ENCODE peak calls at places on chromosome 1, in five cellular contexts. One of them, this sample, is unnamed.

GRCh38 chr1:27604579-27605299 is 795 bp upstream of the AHDC1 start:
- DNase-seq in cardiac muscle cell: peak; percentile 29
- DNase-seq in HCT116: no peak
- DNase-seq in A549: no peak
- DNase-seq in CD4-positive, CD25-positive, alpha-beta regulatory T cell: no peak
- DNase-seq in this sample: no peak

GRCh38 chr1:116847688-116848531 is 61.8 kb upstream of the PTGFRN start:
- DNase-seq in HCT116: no peak
- DNase-seq in cardiac muscle cell: no peak
- DNase-seq in A549: no peak
- DNase-seq in CD4-positive, CD25-positive, alpha-beta regulatory T cell: peak; percentile 77
- DNase-seq in this sample: no peak

GRCh38 chr1:225651376-225651871 is 1.5 kb downstream of the ENAH start:
- DNase-seq in CD4-positive, CD25-positive, alpha-beta regulatory T cell: no peak
- DNase-seq in HCT116: no peak
- DNase-seq in cardiac muscle cell: no peak
- DNase-seq in A549: no peak
- DNase-seq in this sample: peak; percentile 68

GRCh38 chr1:102434421-102434820 is 437.7 kb upstream of the OLFM3 start:
- DNase-seq in cardiac muscle cell: peak; percentile 54
- DNase-seq in CD4-positive, CD25-positive, alpha-beta regulatory T cell: peak; percentile 15
- DNase-seq in A549: no peak
- DNase-seq in HCT116: peak; percentile 10
- DNase-seq in this sample: no peak

GRCh38 chr1:167839009-167839408 is 74.9 kb downstream of the ADCY10 start:
- DNase-seq in cardiac muscle cell: no peak
- DNase-seq in A549: no peak
- DNase-seq in CD4-positive, CD25-positive, alpha-beta regulatory T cell: no peak
- DNase-seq in HCT116: no peak
- DNase-seq in this sample: no peak

GRCh38 chr1:1308756-1309524 is 543 bp downstream of the PUSL1 start:
- DNase-seq in A549: no peak
- DNase-seq in CD4-positive, CD25-positive, alpha-beta regulatory T cell: no peak
- DNase-seq in HCT116: no peak
- DNase-seq in cardiac muscle cell: no peak
- DNase-seq in this sample: peak; percentile 76

GRCh38 chr1:17419626-17420328 is 19.7 kb downstream of the RCC2 start:
- DNase-seq in HCT116: no peak
- DNase-seq in A549: peak; percentile 67
- DNase-seq in CD4-positive, CD25-positive, alpha-beta regulatory T cell: peak; percentile 44
- DNase-seq in cardiac muscle cell: peak; percentile 84
- DNase-seq in this sample: no peak

GRCh38 chr1:152752225-152752624 is 5.6 kb upstream of the KPRP start:
- DNase-seq in cardiac muscle cell: no peak
- DNase-seq in HCT116: no peak
- DNase-seq in A549: no peak
- DNase-seq in CD4-positive, CD25-positive, alpha-beta regulatory T cell: no peak
- DNase-seq in this sample: peak; percentile 84

GRCh38 chr1:224541901-224542610 is 74.1 kb upstream of the CNIH3 start:
- DNase-seq in cardiac muscle cell: no peak
- DNase-seq in A549: no peak
- DNase-seq in HCT116: no peak
- DNase-seq in CD4-positive, CD25-positive, alpha-beta regulatory T cell: no peak
- DNase-seq in this sample: peak; percentile 78

GRCh38 chr1:77832889-77833288 is 53.4 kb downstream of the MIGA1 start:
- DNase-seq in A549: no peak
- DNase-seq in HCT116: no peak
- DNase-seq in cardiac muscle cell: no peak
- DNase-seq in CD4-positive, CD25-positive, alpha-beta regulatory T cell: no peak
- DNase-seq in this sample: no peak

GRCh38 chr1:77831976-77832695 is 52.7 kb downstream of the MIGA1 start:
- DNase-seq in CD4-positive, CD25-positive, alpha-beta regulatory T cell: no peak
- DNase-seq in cardiac muscle cell: no peak
- DNase-seq in HCT116: no peak
- DNase-seq in A549: no peak
- DNase-seq in this sample: no peak

GRCh38 chr1:77831566-77831965 is 52.1 kb downstream of the MIGA1 start:
- DNase-seq in A549: no peak
- DNase-seq in cardiac muscle cell: no peak
- DNase-seq in CD4-positive, CD25-positive, alpha-beta regulatory T cell: no peak
- DNase-seq in HCT116: no peak
- DNase-seq in this sample: no peak

GRCh38 chr1:77834771-77835334 is 53.6 kb upstream of the NEXN start:
- DNase-seq in HCT116: no peak
- DNase-seq in CD4-positive, CD25-positive, alpha-beta regulatory T cell: no peak
- DNase-seq in A549: no peak
- DNase-seq in cardiac muscle cell: peak; percentile 59
- DNase-seq in this sample: no peak

GRCh38 chr1:77833521-77834100 is 54.2 kb downstream of the MIGA1 start:
- DNase-seq in CD4-positive, CD25-positive, alpha-beta regulatory T cell: no peak
- DNase-seq in cardiac muscle cell: no peak
- DNase-seq in HCT116: no peak
- DNase-seq in A549: no peak
- DNase-seq in this sample: no peak
- H3K27ac ChIP-seq in CD4-positive, CD25-positive, alpha-beta regulatory T cell: no peak overlapping the region
- H3K27ac ChIP-seq in cardiac muscle cell: peak overlapping the region; percentile 98
- H3K27ac ChIP-seq in HCT116: no peak overlapping the region
- H3K27ac ChIP-seq in A549: peak overlapping the region; percentile 13
- H3K27ac ChIP-seq in this sample: peak overlapping the region; percentile 63

DNA sequence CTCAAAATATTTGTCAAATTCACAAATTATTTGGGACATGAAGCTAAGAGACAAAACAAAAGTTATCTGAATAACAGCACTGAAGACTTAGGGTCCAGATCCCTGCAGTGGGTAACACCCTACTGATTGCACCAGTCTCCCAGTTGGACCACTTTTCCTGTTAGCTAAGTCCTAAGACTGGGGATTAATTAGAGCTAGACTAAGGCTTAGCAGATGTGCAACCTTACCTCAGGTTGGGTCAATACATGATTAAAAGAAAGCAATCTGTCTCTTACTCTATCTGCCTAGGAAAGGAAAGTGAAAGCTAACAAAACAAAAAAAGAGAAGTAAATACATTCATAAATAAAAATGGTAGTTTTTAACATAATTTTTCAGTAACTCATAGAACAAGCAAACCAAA is 737.2 kb upstream of the CHRM3 start:
- DNase-seq in HCT116: no peak
- DNase-seq in A549: no peak
- DNase-seq in CD4-positive, CD25-positive, alpha-beta regulatory T cell: no peak
- DNase-seq in cardiac muscle cell: no peak
- DNase-seq in this sample: no peak
- H3K27ac ChIP-seq in HCT116: no peak overlapping the region
- H3K27ac ChIP-seq in A549: no peak overlapping the region
- H3K27ac ChIP-seq in CD4-positive, CD25-positive, alpha-beta regulatory T cell: no peak overlapping the region
- H3K27ac ChIP-seq in cardiac muscle cell: no peak overlapping the region
- H3K27ac ChIP-seq in this sample: peak overlapping the region; percentile 77

GRCh38 chr1:184878602-184879001 is 95.7 kb downstream of the NIBAN1 start:
- DNase-seq in A549: no peak
- DNase-seq in HCT116: no peak
- DNase-seq in CD4-positive, CD25-positive, alpha-beta regulatory T cell: no peak
- DNase-seq in cardiac muscle cell: no peak
- DNase-seq in this sample: no peak
- H3K27ac ChIP-seq in A549: no peak overlapping the region
- H3K27ac ChIP-seq in HCT116: no peak overlapping the region
- H3K27ac ChIP-seq in CD4-positive, CD25-positive, alpha-beta regulatory T cell: no peak overlapping the region
- H3K27ac ChIP-seq in cardiac muscle cell: no peak overlapping the region
- H3K27ac ChIP-seq in this sample: no peak overlapping the region

DNA sequence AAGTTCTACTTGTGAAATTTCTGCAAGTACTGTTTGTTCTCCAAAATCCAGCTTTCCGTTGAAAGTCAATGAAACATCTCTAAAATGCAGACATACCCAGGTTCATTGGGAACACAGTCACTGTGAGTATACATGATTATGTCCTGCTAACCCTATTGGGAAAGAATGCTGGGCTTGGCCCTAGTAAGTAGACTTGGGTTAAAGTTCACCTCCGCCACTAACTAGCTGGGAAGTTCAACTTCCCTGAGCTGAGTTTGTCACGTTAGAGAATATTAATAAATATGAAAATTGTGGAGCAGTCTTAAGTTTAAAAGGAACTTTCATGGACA is 10.5 kb upstream of the PGD start:
- DNase-seq in HCT116: no peak
- DNase-seq in CD4-positive, CD25-positive, alpha-beta regulatory T cell: no peak
- DNase-seq in cardiac muscle cell: no peak
- DNase-seq in A549: no peak
- DNase-seq in this sample: no peak
- H3K27ac ChIP-seq in HCT116: no peak overlapping the region
- H3K27ac ChIP-seq in CD4-positive, CD25-positive, alpha-beta regulatory T cell: no peak overlapping the region
- H3K27ac ChIP-seq in cardiac muscle cell: no peak overlapping the region
- H3K27ac ChIP-seq in A549: peak overlapping the region; percentile 99
- H3K27ac ChIP-seq in this sample: no peak overlapping the region

GRCh38 chr1:109929170-109929569 is 18.5 kb downstream of the CSF1 start:
- DNase-seq in cardiac muscle cell: no peak
- DNase-seq in HCT116: no peak
- DNase-seq in CD4-positive, CD25-positive, alpha-beta regulatory T cell: no peak
- DNase-seq in A549: no peak
- DNase-seq in this sample: no peak

GRCh38 chr1:109927908-109928307 is 17.3 kb downstream of the CSF1 start:
- DNase-seq in A549: no peak
- DNase-seq in CD4-positive, CD25-positive, alpha-beta regulatory T cell: no peak
- DNase-seq in cardiac muscle cell: no peak
- DNase-seq in HCT116: no peak
- DNase-seq in this sample: no peak

GRCh38 chr1:109926662-109927300 is 16.1 kb downstream of the CSF1 start:
- DNase-seq in cardiac muscle cell: no peak
- DNase-seq in A549: no peak
- DNase-seq in CD4-positive, CD25-positive, alpha-beta regulatory T cell: no peak
- DNase-seq in HCT116: no peak
- DNase-seq in this sample: no peak

GRCh38 chr1:109928591-109929111 is 18.0 kb downstream of the CSF1 start:
- DNase-seq in HCT116: no peak
- DNase-seq in CD4-positive, CD25-positive, alpha-beta regulatory T cell: no peak
- DNase-seq in A549: no peak
- DNase-seq in cardiac muscle cell: peak; percentile 23
- DNase-seq in this sample: no peak

DNA sequence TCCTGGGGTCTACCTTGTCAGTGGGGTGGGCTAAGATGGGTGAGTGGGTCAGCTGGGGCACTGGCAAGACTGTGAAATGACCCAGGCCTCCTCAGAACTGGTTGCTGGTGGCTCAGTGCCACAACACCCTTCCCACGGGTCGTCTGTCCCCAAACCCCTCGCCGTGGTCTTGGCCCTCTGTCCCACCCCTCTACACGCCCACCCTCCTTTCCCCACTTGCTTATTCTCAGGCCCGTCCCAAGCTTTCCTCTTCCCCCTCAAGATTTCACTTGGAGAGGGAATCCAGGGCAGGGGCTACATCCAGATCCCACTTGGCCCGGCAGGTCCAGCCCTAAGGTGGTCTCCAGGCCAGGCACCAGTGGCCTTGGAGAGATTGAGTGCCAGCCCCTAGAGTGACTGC is 16.7 kb downstream of the CSF1 start:
- DNase-seq in cardiac muscle cell: no peak
- DNase-seq in A549: no peak
- DNase-seq in CD4-positive, CD25-positive, alpha-beta regulatory T cell: no peak
- DNase-seq in HCT116: no peak
- DNase-seq in this sample: no peak
- H3K27ac ChIP-seq in cardiac muscle cell: no peak overlapping the region
- H3K27ac ChIP-seq in A549: peak overlapping the region; percentile 88
- H3K27ac ChIP-seq in CD4-positive, CD25-positive, alpha-beta regulatory T cell: no peak overlapping the region
- H3K27ac ChIP-seq in HCT116: no peak overlapping the region
- H3K27ac ChIP-seq in this sample: no peak overlapping the region

GRCh38 chr1:246698466-246699094 is 25.6 kb upstream of the SCCPDH start:
- DNase-seq in cardiac muscle cell: no peak
- DNase-seq in A549: no peak
- DNase-seq in CD4-positive, CD25-positive, alpha-beta regulatory T cell: no peak
- DNase-seq in HCT116: no peak
- DNase-seq in this sample: no peak
- H3K27ac ChIP-seq in cardiac muscle cell: no peak overlapping the region
- H3K27ac ChIP-seq in A549: peak overlapping the region; percentile 72
- H3K27ac ChIP-seq in CD4-positive, CD25-positive, alpha-beta regulatory T cell: peak overlapping the region; percentile 35
- H3K27ac ChIP-seq in HCT116: no peak overlapping the region
- H3K27ac ChIP-seq in this sample: peak overlapping the region; percentile 72

This sample was measured in SJSA1.